ENCODE peak calls at places on chromosomes 13 and 19, in five cellular contexts. U is tibial nerve; P is A673; K is CD4-positive, alpha-beta T cell; F is endothelial cell. S is an unnamed sample.

GRCh38 chr19:58001895-58002369 is 688 bp downstream of the ZNF606 start:
- DNase-seq in F (no peak), P (peak; percentile 50), K (peak; percentile 9), U (no peak), S (no peak)

GRCh38 chr19:35030257-35031071 is at the start of gene SCN1B:
- DNase-seq in U (no peak), F (peak; percentile 70), K (peak; percentile 70), P (peak; percentile 78), S (no peak)

GRCh38 chr13:41919741-41920487 is 41.0 kb downstream of the VWA8 start:
- DNase-seq in P (no peak), K (no peak), F (no peak), U (no peak), S (no peak)

GRCh38 chr13:43339843-43340550 is 316.6 kb downstream of the DNAJC15 start:
- DNase-seq in K (no peak), P (no peak), F (no peak), U (no peak), S (no peak)

GRCh38 chr13:86282450-86282849 is 483.2 kb upstream of the SLITRK6 start:
- DNase-seq in U (no peak), F (no peak), K (no peak), P (no peak), S (no peak)

GRCh38 chr19:49605605-49606004 is 14.6 kb downstream of the PRR12 start:
- DNase-seq in U (no peak), K (no peak), P (no peak), F (no peak), S (no peak)

GRCh38 chr13:77919351-77920294 is 992 bp upstream of the EDNRB start:
- DNase-seq in F (peak; percentile 43), U (peak; percentile 15), P (peak; percentile 67), K (no peak), S (no peak)

GRCh38 chr13:20174656-20175405 is 14.0 kb upstream of the GJA3 start:
- DNase-seq in U (peak; percentile 44), P (peak; percentile 90), F (no peak), K (peak; percentile 41), S (peak; percentile 87)

GRCh38 chr13:114311908-114312307 is 2.4 kb upstream of the CHAMP1 start:
- DNase-seq in K (no peak), P (peak; percentile 75), U (no peak), F (no peak), S (no peak)

GRCh38 chr19:465056-465816 is 4.4 kb upstream of the SHC2 start:
- DNase-seq in K (no peak), U (no peak), F (no peak), P (no peak), S (no peak)

GRCh38 chr13:52361225-52361624 is 44.7 kb downstream of the THSD1 start:
- DNase-seq in K (no peak), U (no peak), F (no peak), P (no peak), S (no peak)

GRCh38 chr13:25231537-25231936 is 55.8 kb downstream of the MTMR6 start:
- DNase-seq in K (no peak), U (no peak), P (no peak), F (no peak), S (no peak)

GRCh38 chr19:34408421-34408820 is 4.2 kb downstream of the PDCD2L start:
- DNase-seq in K (no peak), P (no peak), U (no peak), F (no peak), S (no peak)

GRCh38 chr13:84237181-84237580 is 354.9 kb upstream of the SLITRK1 start:
- DNase-seq in P (no peak), U (no peak), K (no peak), F (no peak), S (no peak)

GRCh38 chr13:29165840-29166239 is 345.7 kb downstream of the MTUS2 start:
- DNase-seq in U (no peak), K (no peak), P (no peak), F (no peak), S (no peak)

GRCh38 chr13:20964904-20965303 is 62.4 kb upstream of the XPO4 start:
- DNase-seq in P (no peak), K (no peak), U (no peak), F (no peak), S (no peak)

GRCh38 chr19:35089554-35089953 is 26.1 kb upstream of the FXYD3 start:
- DNase-seq in F (no peak), K (no peak), U (no peak), P (no peak), S (no peak)

GRCh38 chr13:102484329-102484728 is 82.5 kb upstream of the FGF14 start:
- DNase-seq in K (no peak), F (no peak), P (peak; percentile 60), U (no peak), S (no peak)

GRCh38 chr19:1308718-1309117 is 23.0 kb downstream of the EFNA2 start:
- DNase-seq in U (no peak), F (no peak), P (no peak), K (no peak), S (no peak)

DNA sequence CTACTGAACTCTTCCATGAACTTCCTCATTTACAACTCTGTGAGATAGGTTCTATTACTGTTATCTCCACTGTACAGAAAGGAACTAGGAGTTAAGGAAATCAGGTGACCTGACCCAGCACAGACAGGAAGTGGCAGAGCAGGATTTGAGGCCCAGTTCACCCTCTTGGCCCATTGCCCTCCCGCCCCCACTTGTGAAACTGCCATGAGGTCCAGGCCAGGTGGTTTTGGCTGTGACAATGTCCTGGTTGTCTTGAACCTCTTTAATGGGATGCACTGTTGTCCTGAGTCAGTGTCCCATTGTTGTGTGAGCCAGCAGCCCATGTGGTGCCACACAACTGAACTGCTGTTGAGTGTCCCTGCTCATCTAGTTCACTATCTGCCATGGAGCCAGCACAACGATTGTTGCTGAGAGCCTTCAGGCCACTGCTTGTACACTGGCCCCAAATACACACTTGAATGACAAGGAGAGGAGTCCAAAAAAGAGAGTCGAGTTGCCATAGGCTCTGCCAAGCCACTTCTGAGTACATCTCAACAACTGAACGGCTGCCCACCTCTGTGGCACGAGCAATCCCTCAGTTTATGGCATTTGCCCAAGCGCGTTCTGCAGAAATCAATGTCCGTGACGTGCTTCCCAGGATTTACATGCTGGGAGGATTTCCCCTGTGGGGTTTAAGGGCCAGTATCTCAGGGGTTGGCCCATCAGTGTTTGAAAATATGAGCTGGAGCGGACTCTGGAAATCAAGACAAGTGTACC is 484.6 kb downstream of the TSHZ3 start:
- DNase-seq in P (no peak), K (no peak), F (no peak), U (no peak), S (no peak)
- TF ChIP-seq CTCF in P (no peak), K (no peak), F (no peak), U (no peak), S (no peak)

GRCh38 chr19:55101261-55101660 is 16.2 kb downstream of the PPP1R12C start:
- DNase-seq in P (no peak), F (no peak), K (no peak), U (no peak), S (no peak)

GRCh38 chr19:55096061-55096701 is 20.5 kb downstream of the EPS8L1 start:
- DNase-seq in F (no peak), U (no peak), K (no peak), P (no peak), S (no peak)

GRCh38 chr19:55097864-55098715 is 19.3 kb downstream of the PPP1R12C start:
- DNase-seq in F (no peak), P (no peak), U (no peak), K (no peak), S (no peak)

GRCh38 chr19:55099557-55100506 is 17.6 kb downstream of the PPP1R12C start:
- DNase-seq in P (no peak), U (no peak), F (peak; percentile 20), K (no peak), S (no peak)

GRCh38 chr19:55098716-55099556 is 18.5 kb downstream of the PPP1R12C start:
- DNase-seq in U (no peak), P (no peak), F (no peak), K (no peak), S (no peak)
- TF ChIP-seq CTCF in U (no peak), P (no peak), F (peak; percentile 32), K (no peak), S (no peak)

DNA sequence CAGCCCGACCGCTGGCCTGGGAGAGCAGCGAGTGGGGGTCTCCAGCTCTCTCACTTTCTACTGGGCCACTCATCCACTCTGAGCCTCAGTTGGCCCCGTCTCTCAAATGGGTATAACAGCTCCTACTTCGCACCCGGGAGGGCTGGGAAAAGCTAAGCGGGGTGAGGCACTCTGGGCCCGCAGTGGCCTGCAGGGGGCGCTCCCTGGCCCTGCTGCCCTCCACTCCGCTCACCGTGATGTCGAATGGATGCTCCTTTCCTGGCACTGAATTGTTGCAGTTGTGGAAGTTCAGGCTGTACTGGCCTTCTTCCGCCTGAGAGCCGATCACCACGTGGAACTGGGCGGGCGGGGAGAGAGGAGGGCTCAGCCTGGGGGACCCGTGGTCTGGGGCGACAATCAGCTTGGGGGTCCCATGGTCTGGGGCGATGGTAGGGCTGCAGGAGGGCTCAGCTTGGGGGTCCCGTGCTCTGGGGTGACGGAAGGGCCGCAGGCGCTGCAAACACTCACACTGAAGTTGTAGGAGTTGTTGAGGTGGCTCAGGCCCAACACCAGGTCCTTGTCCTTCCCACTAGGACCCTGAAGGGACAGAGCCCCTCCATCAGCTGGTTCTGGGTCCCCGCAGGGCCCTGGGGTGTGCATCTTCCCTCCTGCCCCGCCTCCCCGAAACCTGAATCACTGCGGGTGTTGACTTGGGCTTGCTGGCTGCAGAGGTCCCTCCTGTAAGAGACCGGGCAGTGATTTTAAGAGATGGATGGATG is 3.9 kb downstream of the GPR108 start:
- DNase-seq in U (no peak), P (no peak), K (no peak), F (no peak), S (no peak)
- TF ChIP-seq CTCF in U (no peak), P (peak; percentile 55), K (peak; percentile 33), F (peak; percentile 28), S (no peak)

GRCh38 chr19:12141405-12141736 is 1.2 kb upstream of the ZNF20 start:
- DNase-seq in K (no peak), U (no peak), F (no peak), P (no peak), S (no peak)
- TF ChIP-seq CTCF in K (peak; percentile 49), U (no peak), F (peak; percentile 47), P (no peak), S (no peak)

DNA sequence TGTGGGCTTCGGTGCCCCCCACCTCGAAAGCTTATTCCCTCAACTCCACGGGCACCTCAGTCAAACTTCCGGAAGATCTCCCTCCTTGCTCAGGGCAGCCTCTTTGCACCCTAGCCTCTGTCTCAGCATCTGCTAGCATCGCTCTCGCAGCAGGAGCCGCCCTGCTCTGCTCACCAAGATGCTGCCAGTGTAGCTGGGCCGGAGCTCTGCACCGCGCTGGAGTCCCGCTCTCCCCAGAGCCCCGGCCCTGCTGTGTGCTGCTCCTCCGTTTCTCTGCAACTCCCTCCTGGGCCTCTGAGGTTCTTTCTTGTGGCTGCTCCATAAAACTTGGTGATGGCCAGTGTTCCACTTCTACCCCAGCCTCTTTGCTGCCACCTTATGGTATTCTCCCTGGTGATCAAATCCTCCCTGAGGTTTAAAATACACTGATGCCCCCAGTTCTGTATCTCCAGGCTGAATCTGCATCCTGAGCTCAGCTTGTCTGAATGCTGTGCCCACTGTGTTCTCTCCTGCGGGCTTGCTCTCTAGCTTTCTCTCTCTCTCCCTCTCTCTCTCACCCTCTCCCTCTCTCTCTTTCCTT is 198.0 kb downstream of the UQCRFS1 start:
- DNase-seq in U (no peak), K (no peak), P (no peak), F (no peak), S (no peak)
- TF ChIP-seq CTCF in U (no peak), K (no peak), P (no peak), F (no peak), S (no peak)

S was measured in omental fat pad.